ENCODE peak calls at places on chromosomes 6 and 20, in eight cellular contexts. V, N, Z, D, I, E, X and B are unnamed samples.

GRCh38 chr20:34978092-34978744 is 22.6 kb downstream of the MYH7B start:
- DNase-seq in V (no peak), N (no peak), Z (no peak), D (no peak), I (no peak), E (no peak), X (no peak), B (no peak)

GRCh38 chr6:148857817-148858390 is 111.1 kb downstream of the UST start:
- DNase-seq in V (no peak), N (no peak), Z (no peak), D (no peak), I (no peak), E (peak), X (no peak), B (no peak)

GRCh38 chr6:33699739-33700138 is 11.8 kb downstream of the UQCC2 start:
- DNase-seq in V (no peak), N (no peak), Z (no peak), D (no peak), I (no peak), E (no peak), X (no peak), B (no peak)

GRCh38 chr6:122459240-122459639 is 12.4 kb downstream of the SERINC1 start:
- DNase-seq in V (no peak), N (no peak), Z (no peak), D (no peak), I (no peak), E (no peak), X (no peak), B (peak)

GRCh38 chr20:47792021-47792618 is 6.8 kb upstream of the SULF2 start:
- DNase-seq in V (peak), N (no peak), Z (peak), D (peak), I (no peak), E (peak), X (peak), B (no peak)

GRCh38 chr20:2256132-2256531 is 39.7 kb upstream of the TGM3 start:
- DNase-seq in V (no peak), N (no peak), Z (no peak), D (no peak), I (no peak), E (no peak), X (no peak), B (no peak)

GRCh38 chr20:57329608-57330221 is at the start of gene SPO11:
- DNase-seq in V (peak), N (peak), Z (no peak), D (no peak), I (no peak), E (no peak), X (no peak), B (no peak)

GRCh38 chr6:18501313-18502013 is 114.3 kb downstream of the RNF144B start:
- DNase-seq in V (no peak), N (no peak), Z (peak), D (peak), I (no peak), E (peak), X (no peak), B (no peak)

GRCh38 chr20:32764000-32764960 is 2.1 kb downstream of the DNMT3B start:
- DNase-seq in V (peak), N (no peak), Z (no peak), D (no peak), I (no peak), E (no peak), X (no peak), B (no peak)

GRCh38 chr20:4795394-4795793 is 73.7 kb downstream of the PRND start:
- DNase-seq in V (peak), N (no peak), Z (no peak), D (no peak), I (peak), E (peak), X (peak), B (no peak)

GRCh38 chr20:25295386-25296093 is 47.7 kb downstream of the PYGB start:
- DNase-seq in V (peak), N (no peak), Z (peak), D (no peak), I (no peak), E (no peak), X (no peak), B (peak)

GRCh38 chr6:162448294-162448693 is 279.3 kb downstream of the PRKN start:
- DNase-seq in V (no peak), N (no peak), Z (no peak), D (no peak), I (no peak), E (no peak), X (no peak), B (no peak)

GRCh38 chr6:39850897-39851296 is 58.7 kb downstream of the DAAM2 start:
- DNase-seq in V (no peak), N (peak), Z (no peak), D (no peak), I (no peak), E (peak), X (no peak), B (no peak)

GRCh38 chr20:51800132-51800721 is 2.1 kb downstream of the SALL4 start:
- DNase-seq in V (peak), N (peak), Z (peak), D (peak), I (peak), E (peak), X (peak), B (no peak)

GRCh38 chr20:62122659-62123449 is 579 bp downstream of the LSM14B start:
- DNase-seq in V (peak), N (peak), Z (no peak), D (no peak), I (no peak), E (peak), X (peak), B (no peak)

GRCh38 chr6:110341671-110342304 is 16.4 kb downstream of the METTL24 start:
- DNase-seq in V (peak), N (no peak), Z (no peak), D (no peak), I (peak), E (peak), X (no peak), B (no peak)

GRCh38 chr20:23776067-23776771 is 25.5 kb upstream of the CST1 start:
- DNase-seq in V (peak), N (no peak), Z (no peak), D (no peak), I (no peak), E (no peak), X (no peak), B (no peak)

GRCh38 chr20:34753706-34754461 is 49.7 kb downstream of the TP53INP2 start:
- DNase-seq in V (no peak), N (no peak), Z (no peak), D (no peak), I (no peak), E (no peak), X (no peak), B (no peak)

GRCh38 chr6:154167163-154167562 is 128.1 kb downstream of the OPRM1 start:
- DNase-seq in V (no peak), N (no peak), Z (no peak), D (peak), I (no peak), E (no peak), X (no peak), B (no peak)

GRCh38 chr6:150394053-150394875 is 25.5 kb downstream of the IYD start:
- DNase-seq in V (no peak), N (no peak), Z (no peak), D (no peak), I (no peak), E (no peak), X (no peak), B (no peak)

GRCh38 chr20:4573564-4574355 is 147.9 kb upstream of the PRND start:
- DNase-seq in V (no peak), N (no peak), Z (no peak), D (no peak), I (no peak), E (peak), X (peak), B (no peak)

GRCh38 chr20:49914310-49915117 is 815 bp downstream of the SPATA2 start:
- DNase-seq in V (peak), N (peak), Z (no peak), D (no peak), I (no peak), E (no peak), X (peak), B (no peak)
- TF ChIP-seq CTCF in V (no peak), N (no peak), Z (no peak), D (no peak), I (peak), E (no peak), X (no peak), B (peak)

GRCh38 chr20:41650221-41650948 is 32.2 kb upstream of the CHD6 start:
- DNase-seq in V (no peak), N (no peak), Z (no peak), D (no peak), I (no peak), E (no peak), X (peak), B (peak)
- H3K4me3 ChIP-seq in V (no peak), N (no peak), Z (no peak), D (no peak), I (no peak), E (no peak), X (no peak), B (peak)

DNA sequence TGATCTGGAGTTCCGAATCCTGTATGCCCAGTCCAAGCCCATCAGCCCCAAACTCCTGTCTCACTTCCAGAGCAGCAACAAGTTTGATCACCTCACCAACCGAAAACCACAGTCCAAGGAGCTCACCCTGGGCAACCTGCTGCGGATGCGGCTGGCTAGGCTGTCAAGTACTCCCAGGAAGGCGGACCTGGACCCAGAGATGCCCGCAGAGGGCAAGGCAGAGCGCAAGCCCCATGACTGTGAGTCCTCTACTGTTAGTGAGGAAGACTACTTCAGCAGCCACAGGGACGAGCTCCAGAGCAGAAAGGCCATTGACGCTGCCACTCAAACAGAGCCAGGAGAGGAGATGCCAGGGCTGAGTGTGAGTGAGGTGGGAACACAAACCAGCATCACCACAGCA is 10.5 kb upstream of the DHX35 start:
- DNase-seq in V (no peak), N (no peak), Z (no peak), D (no peak), I (no peak), E (no peak), X (no peak), B (no peak)
- TF ChIP-seq CTCF in V (no peak), N (no peak), Z (no peak), D (no peak), I (no peak), E (no peak), X (no peak), B (no peak)

DNA sequence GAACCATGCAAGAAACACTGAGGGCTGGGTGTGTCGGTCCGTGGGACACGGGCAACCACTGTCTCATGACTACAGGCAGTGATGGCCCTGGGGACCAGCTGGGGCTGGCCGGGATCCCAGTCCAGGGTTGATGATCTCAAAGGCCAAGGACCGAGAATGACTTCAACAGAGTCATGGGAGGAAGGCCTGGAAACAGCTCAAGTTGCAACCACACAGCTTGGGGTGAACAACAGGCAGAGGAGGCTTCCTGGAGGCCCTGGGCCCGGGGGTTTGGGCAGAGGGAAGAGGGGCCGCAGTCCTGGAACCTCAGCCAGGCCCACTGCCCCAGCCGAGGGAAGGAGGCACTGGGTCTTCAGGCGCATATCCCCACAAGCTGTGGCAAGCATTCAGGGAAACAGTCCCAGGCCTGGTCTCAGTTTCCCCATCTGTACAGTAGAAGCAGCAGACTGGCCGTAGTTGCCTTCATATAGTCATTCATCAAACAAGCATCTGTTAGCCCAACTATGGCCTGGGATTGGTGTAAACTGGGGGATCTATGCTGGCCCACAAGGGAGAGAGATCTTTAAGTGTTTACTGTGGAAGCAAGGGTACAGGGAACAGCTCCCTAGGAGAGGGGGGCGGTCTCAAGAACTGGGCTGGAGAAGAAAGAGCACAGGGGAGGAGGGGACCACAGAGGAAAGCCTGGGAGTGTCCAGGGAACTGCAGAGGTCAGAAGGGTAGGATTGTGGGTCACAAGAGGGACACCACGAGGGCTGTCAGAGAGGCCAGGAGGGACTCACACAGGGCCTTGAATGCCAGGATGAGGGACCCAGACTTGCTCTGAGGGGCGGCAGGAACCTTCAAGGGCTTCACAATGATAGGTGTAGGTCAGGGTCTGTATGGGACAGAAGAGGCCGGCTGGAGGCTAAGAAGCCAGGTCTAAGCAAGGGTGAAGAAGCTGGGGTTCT is 2.1 kb downstream of the MYL9 start:
- DNase-seq in V (peak), N (no peak), Z (peak), D (no peak), I (no peak), E (peak), X (no peak), B (no peak)
- H3K4me3 ChIP-seq in V (peak), N (no peak), Z (peak), D (peak), I (peak), E (peak), X (no peak), B (no peak)

GRCh38 chr20:6819599-6819998 is 52.1 kb downstream of the BMP2 start:
- DNase-seq in V (no peak), N (peak), Z (no peak), D (no peak), I (peak), E (peak), X (no peak), B (no peak)
- TF ChIP-seq CTCF in V (peak), N (no peak), Z (no peak), D (peak), I (peak), E (peak), X (peak), B (peak)

GRCh38 chr6:2951723-2952122 is 19.6 kb downstream of the SERPINB6 start:
- DNase-seq in V (peak), N (no peak), Z (no peak), D (peak), I (no peak), E (no peak), X (no peak), B (no peak)

GRCh38 chr6:2952557-2953095 is 18.7 kb downstream of the SERPINB6 start:
- DNase-seq in V (peak), N (peak), Z (peak), D (peak), I (peak), E (peak), X (no peak), B (no peak)

GRCh38 chr6:2949536-2950083 is 21.8 kb downstream of the SERPINB6 start:
- DNase-seq in V (peak), N (no peak), Z (no peak), D (no peak), I (no peak), E (no peak), X (no peak), B (no peak)

GRCh38 chr6:2950713-2951112 is 20.7 kb downstream of the SERPINB6 start:
- DNase-seq in V (peak), N (no peak), Z (no peak), D (no peak), I (no peak), E (no peak), X (no peak), B (no peak)

DNA sequence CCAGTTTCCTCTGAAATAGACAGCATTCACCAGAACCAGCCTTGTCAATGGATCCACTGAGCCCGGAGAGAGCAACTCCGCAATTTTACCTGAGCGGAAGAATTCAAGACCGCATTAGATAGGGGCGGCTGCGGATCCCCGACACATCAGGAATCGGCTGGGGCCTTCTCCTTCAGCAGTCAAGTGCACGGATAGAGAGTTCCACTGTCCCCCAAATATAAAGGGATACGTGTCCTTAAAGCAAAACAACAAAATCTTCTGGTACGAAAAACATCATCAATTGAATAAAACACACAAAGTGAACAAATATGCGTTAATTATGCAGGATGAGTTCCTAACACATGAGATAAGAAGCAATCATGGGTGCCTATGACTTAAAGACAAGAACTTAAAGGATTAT is 18.3 kb downstream of the SERPINB6 start:
- DNase-seq in V (no peak), N (no peak), Z (no peak), D (no peak), I (no peak), E (no peak), X (no peak), B (no peak)
- H3K4me3 ChIP-seq in V (no peak), N (no peak), Z (peak), D (peak), I (peak), E (no peak), X (no peak), B (no peak)

GRCh38 chr20:45111285-45111684 is 3.7 kb downstream of the WFDC5 start:
- DNase-seq in V (no peak), N (no peak), Z (no peak), D (no peak), I (no peak), E (no peak), X (no peak), B (no peak)

GRCh38 chr20:45109634-45110033 is 5.3 kb downstream of the WFDC5 start:
- DNase-seq in V (no peak), N (no peak), Z (no peak), D (no peak), I (peak), E (no peak), X (no peak), B (no peak)

GRCh38 chr20:45110301-45110700 is 4.7 kb downstream of the WFDC5 start:
- DNase-seq in V (no peak), N (no peak), Z (no peak), D (no peak), I (no peak), E (no peak), X (no peak), B (no peak)

GRCh38 chr20:45113865-45114264 is 1.1 kb downstream of the WFDC5 start:
- DNase-seq in V (no peak), N (no peak), Z (no peak), D (no peak), I (no peak), E (no peak), X (no peak), B (no peak)

GRCh38 chr20:45111799-45112471 is 3.0 kb downstream of the WFDC5 start:
- DNase-seq in V (peak), N (no peak), Z (no peak), D (no peak), I (peak), E (no peak), X (no peak), B (no peak)
- TF ChIP-seq CTCF in V (peak), N (peak), Z (peak), D (peak), I (peak), E (peak), X (peak), B (peak)

DNA sequence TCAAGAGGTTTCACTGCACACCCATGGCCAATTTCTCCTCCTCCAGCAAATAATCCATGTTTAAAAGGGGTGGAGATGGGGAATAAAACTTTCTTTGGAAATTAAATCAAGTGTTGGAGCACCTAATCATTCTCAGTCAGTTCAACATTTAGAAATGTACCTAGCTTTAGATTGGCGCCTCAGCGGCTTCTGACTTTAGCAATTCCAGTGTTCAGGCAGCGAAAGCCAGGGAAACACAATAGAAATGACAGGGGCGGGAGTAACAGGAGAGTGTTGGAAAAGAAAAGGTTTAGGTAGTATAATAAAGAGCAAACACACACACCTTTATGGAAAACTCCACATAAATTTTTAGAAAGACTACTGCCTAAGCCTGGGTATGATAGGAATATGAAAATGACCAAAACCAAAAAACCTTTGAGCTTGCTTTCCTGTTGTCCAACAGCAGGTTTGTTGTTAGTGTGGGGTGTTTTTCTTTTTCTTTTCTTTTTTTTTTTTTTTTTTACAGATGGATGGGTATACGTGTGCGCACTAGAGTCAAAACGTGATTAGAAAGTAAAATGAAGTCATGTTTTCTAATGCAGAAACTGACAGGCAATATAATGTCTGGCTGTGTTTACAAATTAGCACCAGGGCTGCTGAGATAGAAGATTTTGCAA is 7.7 kb downstream of the TFAP2A start:
- DNase-seq in V (no peak), N (no peak), Z (no peak), D (no peak), I (no peak), E (no peak), X (no peak), B (no peak)
- H3K4me3 ChIP-seq in V (no peak), N (no peak), Z (no peak), D (no peak), I (no peak), E (no peak), X (peak), B (no peak)